ENCODE peak calls at places on chromosome 16, in nine cellular contexts. M is occipital lobe; L is fibroblast of pulmonary artery; P is NCI-H1694; D is left ventricle myocardium superior; B is stimulated activated naive CD8-positive, alpha-beta T cell treated with anti-CD3 and anti-CD28 coated beads, Interleukin-15, Interleukin-2, amounts not matched to agents 100 U/mL and 50 U/mL, for 24 hours; E is stimulated activated CD8-positive, alpha-beta memory T cell treated with anti-CD3 and anti-CD28 coated beads, Interleukin-4, amount 100 ng/mL, for 24 hours; Q is A172; C is H54. Y is an unnamed sample.
A peak's percentile ranks its signal among the peaks of the same experiment; 100 is the strongest.

GRCh38 chr16:57988929-57989328 is 11.5 kb downstream of the ZNF319 start:
- DNase-seq in C (no peak), B (no peak), D (peak; percentile 63), M (no peak), L (no peak), E (no peak), Q (no peak), P (no peak), Y (no peak)

GRCh38 chr16:14513389-14514107 is 116.5 kb downstream of the PARN start:
- DNase-seq in M (no peak), E (no peak), C (no peak), Q (no peak), L (no peak), B (no peak), P (no peak), D (no peak), Y (no peak)

GRCh38 chr16:15880434-15880833 is 8.0 kb downstream of the CEP20 start:
- DNase-seq in Q (no peak), P (no peak), B (no peak), L (no peak), M (no peak), C (no peak), E (no peak), D (no peak), Y (no peak)

GRCh38 chr16:54504372-54504771 is 217.8 kb upstream of the IRX3 start:
- DNase-seq in E (no peak), D (no peak), L (no peak), M (no peak), C (no peak), P (no peak), B (no peak), Q (no peak), Y (no peak)

GRCh38 chr16:50610331-50611262 is 62.4 kb downstream of the NKD1 start:
- DNase-seq in C (no peak), P (no peak), L (no peak), D (no peak), B (no peak), E (no peak), Q (no peak), M (no peak), Y (no peak)

GRCh38 chr16:29734826-29735225 is 11.0 kb downstream of the C16orf54 start:
- DNase-seq in M (no peak), D (no peak), P (no peak), Q (no peak), C (no peak), L (no peak), E (no peak), B (no peak), Y (no peak)

GRCh38 chr16:49937886-49938285 is 82.0 kb upstream of the ZNF423 start:
- DNase-seq in Q (no peak), C (no peak), M (no peak), E (no peak), P (no peak), D (no peak), L (no peak), B (no peak), Y (no peak)

GRCh38 chr16:58198022-58198683 is at the start of gene CSNK2A2:
- DNase-seq in B (peak; percentile 83), L (peak; percentile 68), D (peak; percentile 87), C (peak; percentile 88), P (peak; percentile 2), M (peak; percentile 33), Q (peak; percentile 65), E (peak; percentile 65), Y (peak; percentile 65)

GRCh38 chr16:1443403-1443973 is 868 bp downstream of the CCDC154 start:
- DNase-seq in D (no peak), E (no peak), L (no peak), B (no peak), P (no peak), C (no peak), M (no peak), Q (no peak), Y (no peak)

GRCh38 chr16:4058386-4058785 is 57.9 kb downstream of the ADCY9 start:
- DNase-seq in L (no peak), D (no peak), P (no peak), C (no peak), E (no peak), Q (no peak), B (no peak), M (no peak), Y (no peak)

GRCh38 chr16:65524997-65525396 is 403.1 kb upstream of the CDH11 start:
- DNase-seq in P (no peak), M (no peak), E (no peak), C (no peak), L (peak; percentile 81), D (no peak), B (no peak), Q (peak; percentile 39), Y (no peak)